ENCODE peak calls at places on chromosome 15, in six cellular contexts. One of them, this sample, is unnamed. For H3K4me1, the result is how much of the 10 kb centered on the place peaks cover.

GRCh38 chr15:100972975-100973350 is 53.8 kb downstream of the LRRK1 start:
- DNase-seq in astrocyte: no peak
- DNase-seq in HCT116: no peak
- DNase-seq in GM23248: no peak
- DNase-seq in PC-3: no peak
- DNase-seq in PC-9: no peak
- DNase-seq in this sample: no peak

GRCh38 chr15:38275951-38276350 is 23.3 kb downstream of the SPRED1 start:
- DNase-seq in GM23248: peak
- DNase-seq in HCT116: no peak
- DNase-seq in PC-3: peak
- DNase-seq in PC-9: no peak
- DNase-seq in astrocyte: peak
- DNase-seq in this sample: peak

GRCh38 chr15:63517614-63518013 is 13.2 kb downstream of the USP3 start:
- DNase-seq in PC-3: peak
- DNase-seq in HCT116: no peak
- DNase-seq in GM23248: no peak
- DNase-seq in PC-9: no peak
- DNase-seq in astrocyte: no peak
- DNase-seq in this sample: no peak

GRCh38 chr15:99477745-99478525 is 87.8 kb upstream of the MEF2A start:
- DNase-seq in astrocyte: no peak
- DNase-seq in GM23248: no peak
- DNase-seq in PC-9: no peak
- DNase-seq in HCT116: no peak
- DNase-seq in PC-3: no peak
- DNase-seq in this sample: no peak

GRCh38 chr15:99425666-99426301 is 140.0 kb upstream of the MEF2A start:
- DNase-seq in astrocyte: no peak
- DNase-seq in PC-3: no peak
- DNase-seq in HCT116: no peak
- DNase-seq in GM23248: no peak
- DNase-seq in PC-9: no peak
- DNase-seq in this sample: no peak

GRCh38 chr15:69979269-69979668 is 118.4 kb downstream of the TLE3 start:
- DNase-seq in HCT116: no peak
- DNase-seq in GM23248: peak
- DNase-seq in astrocyte: no peak
- DNase-seq in PC-3: peak
- DNase-seq in PC-9: peak
- DNase-seq in this sample: no peak

GRCh38 chr15:84981711-84982300 is at the start of gene PDE8A:
- DNase-seq in PC-9: no peak
- DNase-seq in astrocyte: peak
- DNase-seq in GM23248: peak
- DNase-seq in PC-3: peak
- DNase-seq in HCT116: no peak
- DNase-seq in this sample: no peak

GRCh38 chr15:33955945-33956344 is 12.4 kb upstream of the CHRM5 start:
- DNase-seq in HCT116: no peak
- DNase-seq in astrocyte: no peak
- DNase-seq in PC-3: no peak
- DNase-seq in GM23248: no peak
- DNase-seq in PC-9: no peak
- DNase-seq in this sample: no peak

GRCh38 chr15:64006642-64007041 is 39.6 kb downstream of the DAPK2 start:
- DNase-seq in HCT116: no peak
- DNase-seq in PC-9: peak
- DNase-seq in astrocyte: no peak
- DNase-seq in PC-3: no peak
- DNase-seq in GM23248: no peak
- DNase-seq in this sample: no peak

GRCh38 chr15:64361259-64361658 is 5.3 kb upstream of the CSNK1G1 start:
- DNase-seq in astrocyte: no peak
- DNase-seq in PC-3: peak
- DNase-seq in GM23248: no peak
- DNase-seq in PC-9: no peak
- DNase-seq in HCT116: no peak
- DNase-seq in this sample: no peak

GRCh38 chr15:84992157-84992940 is 10.7 kb downstream of the PDE8A start:
- DNase-seq in astrocyte: peak
- DNase-seq in PC-3: peak
- DNase-seq in PC-9: peak
- DNase-seq in GM23248: peak
- DNase-seq in HCT116: peak
- DNase-seq in this sample: peak

GRCh38 chr15:77632760-77633133 is at the start of gene LINGO1:
- DNase-seq in astrocyte: peak
- DNase-seq in HCT116: no peak
- DNase-seq in PC-3: peak
- DNase-seq in PC-9: no peak
- DNase-seq in GM23248: peak
- DNase-seq in this sample: no peak

GRCh38 chr15:77633134-77633912 is 611 bp upstream of the LINGO1 start:
- DNase-seq in PC-3: peak
- DNase-seq in GM23248: peak
- DNase-seq in astrocyte: peak
- DNase-seq in PC-9: peak
- DNase-seq in HCT116: peak
- DNase-seq in this sample: peak

GRCh38 chr15:77630064-77630463 is 2.6 kb downstream of the LINGO1 start:
- DNase-seq in astrocyte: no peak
- DNase-seq in PC-3: no peak
- DNase-seq in HCT116: no peak
- DNase-seq in GM23248: no peak
- DNase-seq in PC-9: no peak
- DNase-seq in this sample: no peak

GRCh38 chr15:77630956-77631789 is 1.5 kb downstream of the LINGO1 start:
- DNase-seq in PC-9: peak
- DNase-seq in GM23248: no peak
- DNase-seq in astrocyte: no peak
- DNase-seq in PC-3: no peak
- DNase-seq in HCT116: no peak
- DNase-seq in this sample: no peak

GRCh38 chr15:77631790-77632551 is 741 bp downstream of the LINGO1 start:
- DNase-seq in PC-3: no peak
- DNase-seq in GM23248: no peak
- DNase-seq in astrocyte: no peak
- DNase-seq in PC-9: no peak
- DNase-seq in HCT116: no peak
- DNase-seq in this sample: no peak
- TF ChIP-seq EZH2 in PC-3: peak
- TF ChIP-seq EZH2 in GM23248: peak
- TF ChIP-seq EZH2 in astrocyte: peak
- TF ChIP-seq EZH2 in PC-9: no peak
- TF ChIP-seq EZH2 in HCT116: no peak
- TF ChIP-seq EZH2 in this sample: peak

DNA sequence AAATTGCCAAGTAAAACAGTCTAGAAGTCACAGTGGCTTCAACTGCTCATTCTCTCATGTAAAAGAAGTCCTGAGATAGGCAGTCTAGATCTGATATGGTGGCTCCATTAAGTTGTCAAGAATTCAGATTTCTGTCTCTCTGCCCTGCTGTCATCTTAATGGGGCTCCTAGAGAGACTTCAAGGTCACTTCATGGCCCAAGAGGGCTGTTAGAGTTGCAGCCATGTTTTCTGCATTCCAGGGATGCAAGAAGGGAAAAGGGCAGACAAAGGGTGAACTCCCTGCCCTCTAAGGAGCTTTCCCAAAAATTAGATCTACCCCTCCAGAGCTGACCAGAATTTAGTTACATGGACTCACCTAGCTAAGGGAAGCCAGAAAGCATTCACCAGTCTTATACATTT is 23.1 kb downstream of the ABHD2 start:
- DNase-seq in GM23248: no peak
- DNase-seq in PC-9: no peak
- DNase-seq in PC-3: no peak
- DNase-seq in HCT116: no peak
- DNase-seq in astrocyte: no peak
- DNase-seq in this sample: no peak
- H3K4me1 ChIP-seq in GM23248: under half
- H3K4me1 ChIP-seq in PC-9: half or more
- H3K4me1 ChIP-seq in PC-3: under half
- H3K4me1 ChIP-seq in HCT116: under half
- H3K4me1 ChIP-seq in astrocyte: under half
- H3K4me1 ChIP-seq in this sample: under half

GRCh38 chr15:35496585-35496984 is 49.4 kb downstream of the DPH6 start:
- DNase-seq in HCT116: no peak
- DNase-seq in PC-9: no peak
- DNase-seq in GM23248: no peak
- DNase-seq in astrocyte: no peak
- DNase-seq in PC-3: no peak
- DNase-seq in this sample: no peak

GRCh38 chr15:35491173-35491572 is 54.8 kb downstream of the DPH6 start:
- DNase-seq in PC-3: no peak
- DNase-seq in PC-9: no peak
- DNase-seq in astrocyte: no peak
- DNase-seq in GM23248: no peak
- DNase-seq in HCT116: no peak
- DNase-seq in this sample: no peak

GRCh38 chr15:35487417-35487816 is 58.5 kb downstream of the DPH6 start:
- DNase-seq in astrocyte: no peak
- DNase-seq in GM23248: no peak
- DNase-seq in HCT116: no peak
- DNase-seq in PC-9: no peak
- DNase-seq in PC-3: no peak
- DNase-seq in this sample: no peak

GRCh38 chr15:35495075-35495474 is 50.9 kb downstream of the DPH6 start:
- DNase-seq in HCT116: no peak
- DNase-seq in astrocyte: no peak
- DNase-seq in PC-3: no peak
- DNase-seq in PC-9: no peak
- DNase-seq in GM23248: no peak
- DNase-seq in this sample: no peak

DNA sequence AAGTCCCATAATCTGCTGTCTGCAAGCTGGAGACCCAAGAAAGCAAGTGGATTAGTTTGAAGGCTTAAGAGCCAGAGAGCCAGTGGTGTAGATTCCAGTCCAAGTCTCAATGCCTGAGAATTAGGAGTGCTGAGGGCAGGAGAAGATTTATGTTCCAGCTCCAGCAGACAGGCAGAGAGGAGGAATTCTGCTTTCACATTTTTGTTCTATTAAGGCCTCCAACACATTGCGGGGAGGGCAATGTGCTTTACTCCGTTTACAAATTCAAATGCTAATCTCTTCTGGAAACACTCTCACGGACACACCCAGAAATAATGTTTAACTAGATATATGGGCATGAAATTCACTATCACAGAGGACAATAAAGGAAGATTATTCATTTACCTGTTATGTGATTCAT is 54.0 kb downstream of the DPH6 start:
- DNase-seq in GM23248: no peak
- DNase-seq in astrocyte: no peak
- DNase-seq in PC-3: no peak
- DNase-seq in PC-9: no peak
- DNase-seq in HCT116: no peak
- DNase-seq in this sample: no peak
- TF ChIP-seq EZH2 in GM23248: no peak
- TF ChIP-seq EZH2 in astrocyte: no peak
- TF ChIP-seq EZH2 in PC-3: no peak
- TF ChIP-seq EZH2 in PC-9: no peak
- TF ChIP-seq EZH2 in HCT116: no peak
- TF ChIP-seq EZH2 in this sample: no peak

GRCh38 chr15:96262497-96263268 is 67.8 kb upstream of the NR2F2 start:
- DNase-seq in PC-9: no peak
- DNase-seq in PC-3: no peak
- DNase-seq in GM23248: no peak
- DNase-seq in HCT116: no peak
- DNase-seq in astrocyte: no peak
- DNase-seq in this sample: no peak

GRCh38 chr15:96264351-96264798 is 66.1 kb upstream of the NR2F2 start:
- DNase-seq in PC-9: peak
- DNase-seq in astrocyte: no peak
- DNase-seq in HCT116: peak
- DNase-seq in PC-3: peak
- DNase-seq in GM23248: no peak
- DNase-seq in this sample: no peak

GRCh38 chr15:96264801-96265515 is 65.5 kb upstream of the NR2F2 start:
- DNase-seq in GM23248: peak
- DNase-seq in PC-9: peak
- DNase-seq in PC-3: peak
- DNase-seq in HCT116: peak
- DNase-seq in astrocyte: peak
- DNase-seq in this sample: peak

GRCh38 chr15:96262097-96262496 is 68.4 kb upstream of the NR2F2 start:
- DNase-seq in PC-9: no peak
- DNase-seq in HCT116: no peak
- DNase-seq in GM23248: no peak
- DNase-seq in astrocyte: no peak
- DNase-seq in PC-3: no peak
- DNase-seq in this sample: no peak

DNA sequence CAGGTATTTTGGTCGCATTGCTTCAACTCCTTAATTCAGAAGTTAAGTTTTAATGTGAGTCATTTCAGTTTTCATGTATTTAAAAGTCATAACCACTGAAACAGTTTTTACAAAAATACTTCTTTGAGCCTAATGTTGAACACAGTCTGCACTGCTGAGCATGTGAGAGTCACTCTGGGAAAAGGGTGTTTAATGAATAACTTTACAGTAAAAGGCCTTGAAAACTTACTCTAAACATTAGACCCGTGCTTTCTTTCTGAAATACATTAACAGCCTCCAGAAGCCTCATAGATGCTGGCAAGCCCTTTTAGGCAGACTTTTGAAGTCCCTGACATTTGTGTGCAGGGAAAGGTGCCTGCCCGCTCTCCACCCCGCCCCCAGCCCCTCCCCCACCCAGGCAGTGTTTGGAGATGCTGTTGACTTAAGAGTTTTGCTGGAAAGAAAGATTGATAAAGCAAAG is 68.9 kb upstream of the NR2F2 start:
- DNase-seq in PC-3: no peak
- DNase-seq in HCT116: no peak
- DNase-seq in GM23248: no peak
- DNase-seq in astrocyte: no peak
- DNase-seq in PC-9: no peak
- DNase-seq in this sample: no peak
- H3K4me1 ChIP-seq in PC-3: under half
- H3K4me1 ChIP-seq in HCT116: half or more
- H3K4me1 ChIP-seq in GM23248: under half
- H3K4me1 ChIP-seq in astrocyte: under half
- H3K4me1 ChIP-seq in PC-9: under half
- H3K4me1 ChIP-seq in this sample: under half

DNA sequence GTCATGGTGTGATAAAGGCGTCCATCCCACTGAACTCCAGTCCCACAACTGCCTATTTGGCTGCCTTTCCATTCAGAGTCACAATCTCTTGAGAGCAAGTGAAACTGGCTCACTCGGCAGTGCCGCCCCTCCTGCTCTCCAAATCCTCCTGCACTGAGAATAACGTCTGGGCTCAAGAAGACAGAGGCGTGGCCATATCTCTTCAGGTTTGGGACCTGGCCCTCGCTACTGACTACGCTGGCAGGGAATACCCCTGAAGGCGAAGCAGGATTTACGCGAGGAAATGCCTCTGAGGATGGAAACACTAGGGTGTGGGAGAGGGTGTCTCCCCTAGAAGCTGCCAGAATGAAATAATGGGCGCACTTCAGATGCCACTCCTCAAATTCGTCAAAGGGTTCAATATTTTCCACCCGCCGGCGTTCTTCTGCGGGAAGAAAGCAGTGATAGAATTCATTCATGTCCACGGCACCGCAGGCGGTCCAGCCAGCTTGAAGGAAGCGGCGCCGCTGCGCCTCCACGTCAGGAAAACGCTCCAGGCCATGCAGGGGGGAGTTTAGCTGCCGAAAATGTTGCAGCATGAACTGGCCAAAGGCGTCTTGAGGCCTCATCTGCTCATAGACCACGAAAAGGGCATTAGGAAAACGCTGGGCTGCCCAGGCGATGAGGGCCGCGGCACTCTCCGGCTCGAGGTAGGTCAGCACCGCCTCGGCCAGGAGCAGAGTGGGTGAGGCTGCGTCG is 982 bp downstream of the LCMT2 start:
- DNase-seq in GM23248: peak
- DNase-seq in PC-9: no peak
- DNase-seq in HCT116: no peak
- DNase-seq in PC-3: no peak
- DNase-seq in astrocyte: peak
- DNase-seq in this sample: no peak
- TF ChIP-seq EZH2 in GM23248: no peak
- TF ChIP-seq EZH2 in PC-9: no peak
- TF ChIP-seq EZH2 in HCT116: no peak
- TF ChIP-seq EZH2 in PC-3: no peak
- TF ChIP-seq EZH2 in astrocyte: no peak
- TF ChIP-seq EZH2 in this sample: no peak